ENCODE peak calls at places on chromosomes 11 and 22, in eight cellular contexts. I is A549; O is ureter; D is pons; M is Calu3; P is psoas muscle; H is hepatocyte; U is stimulated activated CD4-positive, alpha-beta T cell treated with anti-CD3 and anti-CD28 coated beads, Interleukin-2, amount 100 ng/mL, for 24 hours. N is an unnamed sample.

GRCh38 chr11:64246874-64247728 is at the start of gene PPP1R14B:
- DNase-seq in I (peak; percentile 84), O (peak; percentile 88), D (no peak), M (peak; percentile 95), P (peak; percentile 94), H (peak; percentile 93), U (peak; percentile 88), N (peak; percentile 78)

GRCh38 chr11:47467372-47467771 is 18.4 kb upstream of the RAPSN start:
- DNase-seq in I (no peak), O (no peak), D (no peak), M (no peak), P (no peak), H (no peak), U (no peak), N (no peak)

GRCh38 chr11:34182921-34183685 is 77.7 kb downstream of the NAT10 start:
- DNase-seq in I (no peak), O (no peak), D (no peak), M (no peak), P (peak; percentile 25), H (no peak), U (no peak), N (no peak)

GRCh38 chr11:69373251-69373635 is 79.3 kb downstream of the MYEOV start:
- DNase-seq in I (no peak), O (no peak), D (no peak), M (no peak), P (no peak), H (no peak), U (no peak), N (no peak)

GRCh38 chr11:24837112-24837511 is 340.3 kb downstream of the LUZP2 start:
- DNase-seq in I (no peak), O (no peak), D (no peak), M (no peak), P (no peak), H (no peak), U (no peak), N (no peak)

GRCh38 chr11:129359748-129360147 is 15.9 kb upstream of the BARX2 start:
- DNase-seq in I (no peak), O (no peak), D (no peak), M (no peak), P (no peak), H (no peak), U (no peak), N (no peak)

GRCh38 chr11:119419834-119420492 is 3.0 kb downstream of the THY1 start:
- DNase-seq in I (no peak), O (no peak), D (no peak), M (no peak), P (no peak), H (no peak), U (no peak), N (no peak)

GRCh38 chr22:20567371-20567847 is 60.0 kb downstream of the MED15 start:
- DNase-seq in I (no peak), O (no peak), D (no peak), M (peak; percentile 69), P (peak; percentile 16), H (no peak), U (no peak), N (no peak)

GRCh38 chr11:92224394-92225205 is at the start of gene FAT3:
- DNase-seq in I (peak; percentile 37), O (peak; percentile 43), D (peak; percentile 9), M (peak; percentile 48), P (peak; percentile 60), H (peak; percentile 77), U (no peak), N (peak; percentile 26)

GRCh38 chr22:28074526-28074925 is 155.5 kb upstream of the PITPNB start:
- DNase-seq in I (no peak), O (no peak), D (no peak), M (no peak), P (no peak), H (no peak), U (no peak), N (no peak)

GRCh38 chr11:31887180-31887579 is 76.1 kb upstream of the PAX6 start:
- DNase-seq in I (no peak), O (no peak), D (no peak), M (no peak), P (no peak), H (no peak), U (no peak), N (no peak)

GRCh38 chr11:123069878-123070821 is 8.2 kb upstream of the HSPA8 start:
- DNase-seq in I (no peak), O (no peak), D (peak; percentile 41), M (no peak), P (no peak), H (no peak), U (no peak), N (no peak)

GRCh38 chr11:79441159-79441875 is 487 bp upstream of the TENM4 start:
- DNase-seq in I (no peak), O (no peak), D (peak; percentile 64), M (no peak), P (no peak), H (no peak), U (no peak), N (peak; percentile 36)

GRCh38 chr11:35873721-35874120 is 70.1 kb upstream of the LDLRAD3 start:
- DNase-seq in I (no peak), O (no peak), D (no peak), M (peak; percentile 4), P (no peak), H (no peak), U (no peak), N (no peak)

GRCh38 chr22:46303347-46303965 is 6.8 kb downstream of the GTSE1 start:
- DNase-seq in I (no peak), O (no peak), D (no peak), M (no peak), P (peak; percentile 12), H (no peak), U (no peak), N (no peak)

GRCh38 chr11:106278391-106278790 is 200.9 kb downstream of the AASDHPPT start:
- DNase-seq in I (no peak), O (no peak), D (no peak), M (no peak), P (no peak), H (no peak), U (no peak), N (no peak)

GRCh38 chr11:44766112-44766971 is 39.6 kb downstream of the TSPAN18 start:
- DNase-seq in I (no peak), O (no peak), D (no peak), M (no peak), P (no peak), H (peak; percentile 69), U (no peak), N (no peak)

GRCh38 chr22:20940178-20940790 is 23.1 kb downstream of the CRKL start:
- DNase-seq in I (no peak), O (no peak), D (no peak), M (no peak), P (no peak), H (no peak), U (no peak), N (no peak)

GRCh38 chr11:118046051-118046963 is 30.6 kb upstream of the TMPRSS4 start:
- DNase-seq in I (no peak), O (no peak), D (peak; percentile 82), M (no peak), P (no peak), H (no peak), U (no peak), N (peak; percentile 51)

GRCh38 chr22:35627267-35628041 is 10.3 kb upstream of the MB start:
- DNase-seq in I (peak; percentile 66), O (peak; percentile 88), D (peak; percentile 34), M (peak; percentile 85), P (peak; percentile 86), H (peak; percentile 92), U (peak; percentile 70), N (peak; percentile 32)

GRCh38 chr11:44519989-44520737 is 45.3 kb upstream of the CD82 start:
- DNase-seq in I (no peak), O (no peak), D (no peak), M (no peak), P (no peak), H (peak; percentile 27), U (no peak), N (no peak)

GRCh38 chr11:105935791-105936190 is 86.2 kb downstream of the MSANTD4 start:
- DNase-seq in I (no peak), O (no peak), D (peak; percentile 93), M (peak; percentile 2), P (no peak), H (no peak), U (no peak), N (peak; percentile 78)

GRCh38 chr11:43955381-43956118 is 13.1 kb downstream of the C11orf96 start:
- DNase-seq in I (no peak), O (no peak), D (no peak), M (no peak), P (no peak), H (no peak), U (no peak), N (no peak)

GRCh38 chr11:11843233-11843632 is 1.5 kb downstream of the USP47 start:
- DNase-seq in I (peak; percentile 19), O (no peak), D (peak; percentile 75), M (no peak), P (no peak), H (peak; percentile 56), U (no peak), N (peak; percentile 50)

GRCh38 chr22:35072939-35073338 is 7.0 kb downstream of the ISX start:
- DNase-seq in I (no peak), O (no peak), D (no peak), M (no peak), P (no peak), H (peak; percentile 47), U (no peak), N (no peak)

N was measured in globus pallidus.